ENCODE peak calls at places on chromosomes 1 and 21, in nine cellular contexts. One of them, this sample, is unnamed.

GRCh38 chr21:36355071-36355680 is 30.0 kb upstream of the CHAF1B start:
- DNase-seq in naive B cell: no peak
- DNase-seq in EH: no peak
- DNase-seq in activated B cell treated with CpG ODN at 0.5 μM for 24 hours: no peak
- DNase-seq in H9: no peak
- DNase-seq in heart left ventricle: no peak
- DNase-seq in AML-193: no peak
- DNase-seq in stimulated activated naive CD4-positive, alpha-beta T cell: no peak
- DNase-seq in BE2C: no peak
- DNase-seq in this sample: no peak

GRCh38 chr1:53731779-53732305 is 7.1 kb downstream of the GLIS1 start:
- DNase-seq in naive B cell: no peak
- DNase-seq in EH: peak
- DNase-seq in activated B cell treated with CpG ODN at 0.5 μM for 24 hours: no peak
- DNase-seq in H9: no peak
- DNase-seq in heart left ventricle: no peak
- DNase-seq in AML-193: no peak
- DNase-seq in stimulated activated naive CD4-positive, alpha-beta T cell: no peak
- DNase-seq in BE2C: no peak
- DNase-seq in this sample: no peak

GRCh38 chr1:30745834-30746208 is 11.8 kb downstream of the LAPTM5 start:
- DNase-seq in naive B cell: no peak
- DNase-seq in EH: no peak
- DNase-seq in activated B cell treated with CpG ODN at 0.5 μM for 24 hours: no peak
- DNase-seq in H9: no peak
- DNase-seq in heart left ventricle: no peak
- DNase-seq in AML-193: no peak
- DNase-seq in stimulated activated naive CD4-positive, alpha-beta T cell: no peak
- DNase-seq in BE2C: no peak
- DNase-seq in this sample: no peak

GRCh38 chr1:1627842-1628655 is 3.9 kb upstream of the MMP23B start:
- DNase-seq in naive B cell: no peak
- DNase-seq in EH: no peak
- DNase-seq in activated B cell treated with CpG ODN at 0.5 μM for 24 hours: no peak
- DNase-seq in H9: peak
- DNase-seq in heart left ventricle: no peak
- DNase-seq in AML-193: no peak
- DNase-seq in stimulated activated naive CD4-positive, alpha-beta T cell: no peak
- DNase-seq in BE2C: no peak
- DNase-seq in this sample: no peak

GRCh38 chr1:154326546-154327465 is 1.5 kb downstream of the ATP8B2 start:
- DNase-seq in naive B cell: peak
- DNase-seq in EH: peak
- DNase-seq in activated B cell treated with CpG ODN at 0.5 μM for 24 hours: no peak
- DNase-seq in H9: peak
- DNase-seq in heart left ventricle: peak
- DNase-seq in AML-193: no peak
- DNase-seq in stimulated activated naive CD4-positive, alpha-beta T cell: peak
- DNase-seq in BE2C: no peak
- DNase-seq in this sample: peak

GRCh38 chr1:234920843-234921140 is 207.8 kb downstream of the TOMM20 start:
- DNase-seq in naive B cell: no peak
- DNase-seq in EH: no peak
- DNase-seq in activated B cell treated with CpG ODN at 0.5 μM for 24 hours: no peak
- DNase-seq in H9: no peak
- DNase-seq in heart left ventricle: no peak
- DNase-seq in AML-193: no peak
- DNase-seq in stimulated activated naive CD4-positive, alpha-beta T cell: no peak
- DNase-seq in BE2C: no peak
- DNase-seq in this sample: no peak

GRCh38 chr1:111006556-111006955 is 42.8 kb upstream of the LRIF1 start:
- DNase-seq in naive B cell: no peak
- DNase-seq in EH: no peak
- DNase-seq in activated B cell treated with CpG ODN at 0.5 μM for 24 hours: no peak
- DNase-seq in H9: no peak
- DNase-seq in heart left ventricle: no peak
- DNase-seq in AML-193: no peak
- DNase-seq in stimulated activated naive CD4-positive, alpha-beta T cell: no peak
- DNase-seq in BE2C: no peak
- DNase-seq in this sample: no peak

GRCh38 chr1:57591854-57592253 is 168.0 kb upstream of the DAB1 start:
- DNase-seq in naive B cell: no peak
- DNase-seq in EH: no peak
- DNase-seq in activated B cell treated with CpG ODN at 0.5 μM for 24 hours: no peak
- DNase-seq in H9: no peak
- DNase-seq in heart left ventricle: no peak
- DNase-seq in AML-193: no peak
- DNase-seq in stimulated activated naive CD4-positive, alpha-beta T cell: no peak
- DNase-seq in BE2C: no peak
- DNase-seq in this sample: peak

GRCh38 chr1:36165145-36165544 is 9.2 kb downstream of the MAP7D1 start:
- DNase-seq in naive B cell: no peak
- DNase-seq in EH: no peak
- DNase-seq in activated B cell treated with CpG ODN at 0.5 μM for 24 hours: no peak
- DNase-seq in H9: no peak
- DNase-seq in heart left ventricle: no peak
- DNase-seq in AML-193: no peak
- DNase-seq in stimulated activated naive CD4-positive, alpha-beta T cell: no peak
- DNase-seq in BE2C: no peak
- DNase-seq in this sample: no peak

GRCh38 chr1:204684551-204685235 is 845 bp downstream of the LRRN2 start:
- DNase-seq in naive B cell: no peak
- DNase-seq in EH: no peak
- DNase-seq in activated B cell treated with CpG ODN at 0.5 μM for 24 hours: no peak
- DNase-seq in H9: peak
- DNase-seq in heart left ventricle: peak
- DNase-seq in AML-193: no peak
- DNase-seq in stimulated activated naive CD4-positive, alpha-beta T cell: no peak
- DNase-seq in BE2C: peak
- DNase-seq in this sample: no peak

GRCh38 chr21:43667191-43667904 is 8.0 kb downstream of the RRP1B start:
- DNase-seq in naive B cell: no peak
- DNase-seq in EH: peak
- DNase-seq in activated B cell treated with CpG ODN at 0.5 μM for 24 hours: no peak
- DNase-seq in H9: no peak
- DNase-seq in heart left ventricle: no peak
- DNase-seq in AML-193: peak
- DNase-seq in stimulated activated naive CD4-positive, alpha-beta T cell: no peak
- DNase-seq in BE2C: no peak
- DNase-seq in this sample: no peak

GRCh38 chr1:217343907-217344306 is 287.0 kb downstream of the GPATCH2 start:
- DNase-seq in naive B cell: no peak
- DNase-seq in EH: no peak
- DNase-seq in activated B cell treated with CpG ODN at 0.5 μM for 24 hours: no peak
- DNase-seq in H9: peak
- DNase-seq in heart left ventricle: no peak
- DNase-seq in AML-193: no peak
- DNase-seq in stimulated activated naive CD4-positive, alpha-beta T cell: no peak
- DNase-seq in BE2C: peak
- DNase-seq in this sample: no peak

GRCh38 chr1:48938975-48939374 is 162.3 kb upstream of the BEND5 start:
- DNase-seq in naive B cell: no peak
- DNase-seq in EH: no peak
- DNase-seq in activated B cell treated with CpG ODN at 0.5 μM for 24 hours: no peak
- DNase-seq in H9: no peak
- DNase-seq in heart left ventricle: no peak
- DNase-seq in AML-193: no peak
- DNase-seq in stimulated activated naive CD4-positive, alpha-beta T cell: no peak
- DNase-seq in BE2C: no peak
- DNase-seq in this sample: no peak

This sample was measured in GM04504.